ENCODE peak calls at places on chromosomes 6 and 20, in ten cellular contexts. X is cardiac muscle cell, K is HL-60, E is left ventricle myocardium inferior, Q is pancreas, H is GM23248, P is right cardiac atrium, V is colonic mucosa, C is lung, N is PC-9. Z is an unnamed sample.

GRCh38 chr6:122347251-122347650 is 52.2 kb upstream of the HSF2 start:
- DNase-seq in K (no peak), E (no peak), P (no peak), N (peak), X (no peak), Q (no peak), C (no peak), V (no peak), H (no peak), Z (no peak)

GRCh38 chr6:119443993-119444641 is 94.6 kb upstream of the MAN1A1 start:
- DNase-seq in C (no peak), K (no peak), P (no peak), X (no peak), H (peak), N (no peak), V (no peak), E (no peak), Q (no peak), Z (no peak)

GRCh38 chr6:124658053-124658452 is 304.2 kb upstream of the RNF217 start:
- DNase-seq in X (no peak), V (no peak), N (no peak), E (no peak), P (no peak), Q (no peak), C (no peak), H (no peak), K (no peak), Z (no peak)

GRCh38 chr20:47315339-47315662 is 41.2 kb downstream of the ZMYND8 start:
- DNase-seq in P (no peak), H (peak), Q (no peak), E (no peak), V (no peak), C (no peak), N (no peak), X (no peak), K (no peak), Z (no peak)

GRCh38 chr6:132972971-132973370 is 158.6 kb downstream of the RPS12 start:
- DNase-seq in X (no peak), C (no peak), N (no peak), P (no peak), H (no peak), E (no peak), K (no peak), Q (no peak), V (no peak), Z (no peak)

GRCh38 chr6:16999486-17000436 is 102.1 kb upstream of the STMND1 start:
- DNase-seq in V (no peak), H (peak), P (no peak), X (no peak), C (no peak), K (no peak), Q (no peak), N (no peak), E (no peak), Z (no peak)

GRCh38 chr6:138973481-138974140 is 14.4 kb downstream of the REPS1 start:
- DNase-seq in Q (no peak), P (no peak), V (no peak), X (no peak), K (no peak), C (no peak), N (no peak), H (peak), E (no peak), Z (no peak)

GRCh38 chr6:40328376-40328987 is 258.7 kb downstream of the LRFN2 start:
- DNase-seq in V (peak), E (no peak), P (no peak), N (no peak), H (peak), K (no peak), X (peak), C (peak), Q (peak), Z (no peak)

GRCh38 chr20:37567671-37568588 is 40.3 kb upstream of the BLCAP start:
- DNase-seq in C (no peak), V (no peak), N (no peak), Q (no peak), X (peak), H (peak), K (peak), E (no peak), P (no peak), Z (no peak)

GRCh38 chr6:27863962-27864905 is 48.0 kb downstream of the OR2B2 start:
- DNase-seq in X (no peak), H (peak), K (no peak), V (peak), N (no peak), P (peak), E (no peak), Q (peak), C (no peak), Z (peak)

DNA sequence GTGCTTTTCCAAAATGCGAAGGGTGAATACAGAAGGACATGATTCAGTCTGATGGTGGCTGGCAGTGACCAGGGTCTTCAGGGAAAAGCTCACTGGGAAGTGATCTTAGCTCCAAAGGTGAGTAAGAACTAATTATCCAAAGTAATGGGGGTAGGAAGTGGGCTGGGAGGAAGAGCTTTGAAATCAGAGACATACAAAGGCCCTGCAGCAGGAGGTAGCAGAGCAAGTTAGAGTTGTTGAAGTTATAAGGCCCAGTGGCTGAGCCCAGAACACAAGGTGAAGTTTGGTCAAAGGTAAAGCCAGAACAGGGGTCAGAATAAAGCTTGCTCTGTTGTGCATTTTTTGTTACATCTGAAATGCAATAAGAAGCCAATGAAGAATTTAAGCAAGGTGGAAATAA is 81.2 kb downstream of the PLCB1 start:
- DNase-seq in V (no peak), E (no peak), Q (no peak), H (no peak), C (no peak), N (no peak), K (no peak), P (no peak), X (no peak), Z (no peak)
- H3K27ac ChIP-seq in V (no peak), E (peak), Q (no peak), H (no peak), C (no peak), N (no peak), K (peak), P (peak), X (no peak), Z (no peak)

GRCh38 chr20:10219452-10219791 is 792 bp downstream of the SNAP25 start:
- DNase-seq in X (peak), V (peak), E (peak), C (peak), N (no peak), H (peak), Q (peak), K (peak), P (peak), Z (peak)
- H3K4me3 ChIP-seq in X (peak), V (no peak), E (no peak), C (no peak), N (no peak), H (no peak), Q (peak), K (no peak), P (peak), Z (no peak)

GRCh38 chr6:149063443-149063842 is 254.1 kb upstream of the TAB2 start:
- DNase-seq in Q (no peak), P (no peak), K (no peak), E (no peak), N (no peak), V (no peak), H (no peak), C (no peak), X (no peak), Z (no peak)

GRCh38 chr6:149061933-149062332 is 255.6 kb upstream of the TAB2 start:
- DNase-seq in N (no peak), P (no peak), X (no peak), H (no peak), K (no peak), Q (no peak), V (no peak), E (no peak), C (no peak), Z (no peak)

GRCh38 chr6:149062653-149063348 is 254.7 kb upstream of the TAB2 start:
- DNase-seq in X (no peak), P (no peak), N (no peak), H (no peak), Q (no peak), K (no peak), E (no peak), V (no peak), C (no peak), Z (no peak)

GRCh38 chr6:149065658-149066556 is 251.6 kb upstream of the TAB2 start:
- DNase-seq in X (no peak), P (no peak), K (peak), N (no peak), E (no peak), Q (peak), C (no peak), V (no peak), H (no peak), Z (peak)

DNA sequence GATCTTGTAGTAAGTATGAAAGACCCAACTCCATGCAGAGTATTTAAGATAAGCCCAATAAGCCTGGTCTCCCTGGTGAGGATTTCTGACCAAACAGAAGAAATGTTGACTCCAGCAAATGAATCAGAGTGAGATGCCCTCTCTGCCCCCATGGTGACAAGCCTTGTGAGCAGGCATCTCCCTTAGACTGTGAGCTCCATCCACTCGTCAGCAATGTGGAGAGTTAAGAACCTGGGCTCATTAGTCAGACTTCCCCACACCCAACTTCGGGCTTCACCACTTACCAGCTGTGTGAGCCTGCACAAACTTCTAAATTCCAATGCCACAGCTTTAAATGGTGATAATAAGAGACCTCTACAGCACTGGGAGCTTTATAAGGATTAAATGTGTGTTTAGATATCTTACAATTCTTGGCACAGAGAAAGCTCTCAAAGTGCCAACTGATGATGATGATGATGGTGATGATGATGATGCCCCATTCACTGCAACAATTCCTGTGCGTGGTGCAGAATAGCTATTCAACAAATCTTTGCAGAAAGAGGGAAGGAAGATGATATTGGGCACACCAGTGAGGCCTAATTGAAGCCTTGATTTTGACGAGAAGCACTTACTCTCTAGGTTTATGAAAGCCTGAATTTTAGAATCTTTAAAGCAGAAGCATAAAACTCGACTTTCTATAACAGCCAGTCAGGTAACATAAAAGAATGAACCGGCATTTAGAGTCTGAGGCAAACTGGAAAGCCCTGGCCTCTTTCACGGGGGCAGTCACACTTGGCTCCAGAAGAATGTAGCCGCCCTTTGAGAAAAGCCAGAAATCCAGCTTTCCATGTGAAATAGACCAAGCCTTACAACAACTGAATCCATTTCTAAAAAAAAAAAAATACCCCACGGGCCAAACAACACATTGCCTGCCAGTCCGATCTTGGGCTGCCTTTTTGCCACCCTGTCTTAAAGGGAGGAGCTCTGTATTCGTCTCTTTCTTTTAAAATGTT is 253.2 kb upstream of the TAB2 start:
- DNase-seq in C (no peak), Q (no peak), E (no peak), P (no peak), N (no peak), H (peak), X (no peak), K (no peak), V (no peak), Z (no peak)
- H3K27ac ChIP-seq in C (no peak), Q (no peak), E (no peak), P (peak), N (no peak), H (no peak), X (no peak), K (no peak), V (no peak), Z (no peak)

DNA sequence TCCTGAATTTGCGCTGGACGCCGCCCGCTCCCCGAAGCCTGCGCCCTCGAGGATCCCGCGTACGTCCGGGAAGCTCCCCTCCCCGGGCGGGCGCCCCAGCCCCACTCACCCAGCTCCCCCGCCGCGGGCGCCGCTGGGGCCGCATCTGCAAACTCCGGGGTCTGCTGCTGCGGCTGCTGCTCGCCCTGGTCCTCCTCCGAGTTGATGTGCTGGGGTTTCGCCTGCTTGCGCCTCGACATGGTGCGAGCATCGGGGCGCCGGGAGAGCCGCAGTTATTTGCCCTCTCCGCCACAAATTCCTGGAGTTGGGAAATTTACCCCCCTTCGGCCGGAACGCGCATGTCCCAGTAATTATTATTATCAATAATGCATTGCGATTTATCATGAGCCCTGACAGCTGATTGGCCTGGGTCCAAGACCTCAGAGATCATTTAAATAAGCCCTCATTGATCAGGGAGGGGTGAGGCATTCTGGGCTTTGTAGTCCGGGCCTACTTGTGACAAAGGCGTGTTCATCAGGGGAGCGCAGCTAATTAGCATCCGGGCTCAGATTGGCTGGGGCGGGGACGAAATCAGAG is at the start of gene SALL4:
- DNase-seq in K (no peak), Q (peak), V (no peak), N (no peak), X (peak), C (no peak), P (no peak), E (no peak), H (no peak), Z (no peak)
- H3K4me3 ChIP-seq in K (peak), Q (peak), V (peak), N (peak), X (peak), C (no peak), P (peak), E (peak), H (peak), Z (no peak)

DNA sequence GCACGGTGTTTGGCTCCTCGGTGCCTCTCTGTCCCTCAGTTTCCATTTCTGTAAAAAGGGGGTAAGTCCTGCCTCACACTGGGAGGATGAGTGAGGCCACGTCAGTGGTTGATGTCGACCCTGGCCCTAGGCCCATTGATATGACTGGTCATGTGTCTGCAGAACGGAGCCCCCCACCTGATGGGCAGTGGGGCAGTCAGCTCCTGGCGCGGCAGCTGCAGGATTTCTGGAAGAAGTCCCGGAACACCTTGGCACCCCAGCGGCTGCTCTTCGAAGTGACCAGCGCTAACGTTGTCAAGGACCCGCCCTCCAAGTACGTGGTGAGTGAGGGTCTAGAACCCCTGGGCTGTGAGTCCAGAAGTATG is 1.2 kb downstream of the SNX21 start:
- DNase-seq in N (no peak), K (no peak), C (no peak), E (no peak), P (peak), Q (no peak), H (peak), X (no peak), V (no peak), Z (no peak)
- H3K27ac ChIP-seq in N (no peak), K (peak), C (peak), E (peak), P (peak), Q (no peak), H (peak), X (no peak), V (peak), Z (no peak)

GRCh38 chr6:154408906-154409500 is 52.4 kb upstream of the IPCEF1 start:
- DNase-seq in E (no peak), N (no peak), K (peak), V (no peak), Q (no peak), P (no peak), X (no peak), H (peak), C (no peak), Z (no peak)

GRCh38 chr6:154412106-154412820 is 55.7 kb upstream of the IPCEF1 start:
- DNase-seq in N (no peak), X (no peak), C (no peak), P (no peak), E (no peak), V (no peak), Q (no peak), H (peak), K (no peak), Z (no peak)

GRCh38 chr6:154410215-154410614 is 53.6 kb upstream of the IPCEF1 start:
- DNase-seq in C (no peak), N (no peak), P (no peak), K (no peak), X (no peak), V (no peak), H (no peak), E (no peak), Q (no peak), Z (no peak)

GRCh38 chr6:154410619-154411044 is 54.0 kb upstream of the IPCEF1 start:
- DNase-seq in H (peak), C (peak), E (no peak), K (no peak), X (peak), P (peak), V (no peak), Q (peak), N (peak), Z (no peak)

GRCh38 chr6:154411076-154411475 is 54.5 kb upstream of the IPCEF1 start:
- DNase-seq in X (no peak), Q (no peak), C (no peak), P (no peak), K (no peak), V (no peak), E (no peak), N (no peak), H (no peak), Z (no peak)
- H3K4me3 ChIP-seq in X (no peak), Q (no peak), C (no peak), P (no peak), K (no peak), V (no peak), E (no peak), N (no peak), H (peak), Z (no peak)

Z was measured in CD4-positive, CD25-positive, alpha-beta regulatory T cell.